ENCODE peak calls at places on chromosomes 7 and 10, in five cellular contexts. G is astrocyte, Y is body of pancreas, I is pancreas, J is upper lobe of right lung. N is an unnamed sample. For H3K36me3, the result is how much of the 10 kb centered on the place peaks cover.

GRCh38 chr7:91620827-91621226 is 259.7 kb downstream of the MTERF1 start:
- DNase-seq in Y (no peak), I (no peak), G (no peak), J (no peak), N (no peak)

GRCh38 chr7:25926009-25926408 is 226.0 kb upstream of the NFE2L3 start:
- DNase-seq in I (no peak), J (no peak), Y (no peak), G (peak), N (no peak)

GRCh38 chr7:22696672-22697071 is 30.3 kb upstream of the IL6 start:
- DNase-seq in J (no peak), G (peak), Y (no peak), I (no peak), N (no peak)

GRCh38 chr7:45920543-45921380 is at the start of gene IGFBP3:
- DNase-seq in J (peak), I (peak), Y (peak), G (peak), N (no peak)

GRCh38 chr7:47231081-47231480 is 350.8 kb downstream of the TNS3 start:
- DNase-seq in Y (no peak), I (no peak), J (no peak), G (no peak), N (no peak)

GRCh38 chr10:112360308-112361270 is 13.3 kb upstream of the ACSL5 start:
- DNase-seq in G (peak), I (no peak), Y (peak), J (peak), N (peak)

GRCh38 chr7:149837620-149838223 is 453 bp upstream of the ZNF862 start:
- DNase-seq in J (peak), G (no peak), Y (no peak), I (no peak), N (no peak)

GRCh38 chr7:42198296-42198695 is 38.7 kb downstream of the GLI3 start:
- DNase-seq in J (no peak), Y (no peak), G (peak), I (no peak), N (no peak)

GRCh38 chr10:63665765-63666164 is 144.6 kb downstream of the REEP3 start:
- DNase-seq in I (no peak), J (no peak), Y (no peak), G (peak), N (no peak)

GRCh38 chr10:100419911-100420449 is 42.8 kb upstream of the WNT8B start:
- DNase-seq in G (no peak), J (no peak), Y (no peak), I (no peak), N (no peak)

GRCh38 chr7:133081119-133081604 is 728 bp downstream of the CHCHD3 start:
- DNase-seq in Y (peak), I (no peak), G (no peak), J (no peak), N (peak)

GRCh38 chr10:63431962-63432797 is 33.6 kb downstream of the JMJD1C start:
- DNase-seq in G (peak), I (no peak), J (no peak), Y (no peak), N (no peak)

GRCh38 chr7:29924684-29925083 is 64.9 kb downstream of the SCRN1 start:
- DNase-seq in I (no peak), Y (no peak), G (no peak), J (no peak), N (no peak)

GRCh38 chr7:4134631-4135030 is 547.5 kb upstream of the FOXK1 start:
- DNase-seq in J (peak), G (no peak), I (peak), Y (peak), N (no peak)

GRCh38 chr10:110365356-110366143 is 60.8 kb upstream of the SMNDC1 start:
- DNase-seq in Y (no peak), G (no peak), I (no peak), J (no peak), N (no peak)

GRCh38 chr10:26881600-26882331 is 21.0 kb upstream of the ABI1 start:
- DNase-seq in Y (no peak), I (no peak), J (no peak), G (peak), N (no peak)

GRCh38 chr10:125073996-125074395 is 86.4 kb downstream of the CTBP2 start:
- DNase-seq in Y (no peak), I (no peak), G (no peak), J (no peak), N (no peak)

GRCh38 chr7:140726304-140726703 is 29.8 kb downstream of the NDUFB2 start:
- DNase-seq in G (no peak), Y (no peak), I (no peak), J (no peak), N (no peak)

GRCh38 chr10:122243560-122243959 is 27.5 kb upstream of the BTBD16 start:
- DNase-seq in I (no peak), G (no peak), Y (no peak), J (no peak), N (no peak)

GRCh38 chr7:150398108-150398964 is 19.2 kb downstream of the ZNF775 start:
- DNase-seq in I (peak), J (peak), G (no peak), Y (no peak), N (no peak)

GRCh38 chr10:93336110-93336509 is 146.0 kb downstream of the MYOF start:
- DNase-seq in G (no peak), Y (no peak), I (no peak), J (no peak), N (no peak)
- H3K36me3 ChIP-seq in G (half or more), Y (under half), I (under half), J (half or more), N (under half)

GRCh38 chr10:95240811-95241210 is 46.8 kb downstream of the ACSM6 start:
- DNase-seq in I (no peak), G (no peak), J (no peak), Y (no peak), N (no peak)
- H3K36me3 ChIP-seq in I (under half), G (under half), J (half or more), Y (under half), N (under half)

GRCh38 chr7:5345671-5346070 is 62.9 kb downstream of the SLC29A4 start:
- DNase-seq in I (no peak), Y (no peak), J (no peak), G (no peak), N (no peak)

GRCh38 chr7:5345171-5345570 is 62.4 kb downstream of the SLC29A4 start:
- DNase-seq in J (no peak), Y (no peak), G (no peak), I (no peak), N (no peak)

GRCh38 chr7:5339949-5340348 is 57.2 kb downstream of the SLC29A4 start:
- DNase-seq in Y (no peak), I (no peak), J (no peak), G (no peak), N (no peak)

GRCh38 chr7:5344342-5344741 is 61.6 kb downstream of the SLC29A4 start:
- DNase-seq in G (no peak), Y (no peak), I (no peak), J (no peak), N (no peak)

GRCh38 chr7:5343893-5344292 is 61.1 kb downstream of the SLC29A4 start:
- DNase-seq in I (no peak), J (no peak), Y (no peak), G (no peak), N (no peak)
- H3K36me3 ChIP-seq in I (under half), J (half or more), Y (under half), G (under half), N (under half)

GRCh38 chr7:98175260-98175604 is 36.0 kb upstream of the BHLHA15 start:
- DNase-seq in G (no peak), Y (no peak), I (no peak), J (no peak), N (no peak)
- H3K36me3 ChIP-seq in G (under half), Y (under half), I (under half), J (under half), N (under half)

GRCh38 chr7:107758667-107759066 is 14.7 kb downstream of the CBLL1 start:
- DNase-seq in G (no peak), I (no peak), J (no peak), Y (no peak), N (no peak)
- H3K36me3 ChIP-seq in G (half or more), I (under half), J (half or more), Y (under half), N (under half)